ENCODE peak calls at places on chromosomes 16 and 17, in eight cellular contexts. H is Kasumi-1; B is omental fat pad; U is CD4-positive, alpha-beta memory T cell; V is KBM-7; J is retina; P is frontal cortex; D is SW 1271. L is an unnamed sample.

GRCh38 chr16:58024673-58025350 is 742 bp upstream of the MMP15 start:
- DNase-seq in V (no peak), J (no peak), D (no peak), B (no peak), H (no peak), U (peak), P (peak), L (peak)

GRCh38 chr17:47232465-47232864 is 21.2 kb upstream of the ITGB3 start:
- DNase-seq in H (no peak), D (no peak), V (no peak), B (no peak), J (no peak), U (no peak), P (no peak), L (no peak)

GRCh38 chr17:82790391-82790790 is 38.5 kb downstream of the TBCD start:
- DNase-seq in U (no peak), V (no peak), H (no peak), J (no peak), P (no peak), B (no peak), D (no peak), L (no peak)

GRCh38 chr17:38601539-38602351 is 4.0 kb downstream of the SRCIN1 start:
- DNase-seq in B (no peak), P (no peak), D (no peak), H (peak), V (peak), J (peak), U (no peak), L (no peak)

GRCh38 chr17:36485805-36486203 is 677 bp upstream of the ZNHIT3 start:
- DNase-seq in H (no peak), D (no peak), J (no peak), P (peak), V (no peak), B (no peak), U (no peak), L (no peak)

GRCh38 chr16:56758432-56758831 is 28.5 kb downstream of the NUP93 start:
- DNase-seq in P (no peak), H (no peak), D (no peak), J (no peak), U (no peak), V (no peak), B (no peak), L (no peak)

GRCh38 chr16:7318661-7319060 is 14.0 kb upstream of the RBFOX1 start:
- DNase-seq in P (no peak), U (no peak), H (no peak), D (no peak), B (no peak), J (no peak), V (no peak), L (no peak)

GRCh38 chr17:63976702-63977101 is 4.0 kb upstream of the SCN4A start:
- DNase-seq in V (no peak), B (no peak), D (no peak), H (no peak), J (no peak), U (no peak), P (no peak), L (no peak)

GRCh38 chr16:25256821-25257503 is 683 bp downstream of the ZKSCAN2 start:
- DNase-seq in B (no peak), H (no peak), P (peak), J (no peak), U (no peak), V (no peak), D (no peak), L (no peak)